ENCODE peak calls at places on chromosomes 5 and 9, in seven cellular contexts. One of them, this sample, is unnamed.

GRCh38 chr9:114069476-114070187 is 8.5 kb downstream of the AMBP start:
- DNase-seq in MV-4-11: no peak
- DNase-seq in T47D: no peak
- DNase-seq in anterior cingulate cortex: no peak
- DNase-seq in NCI-H748 treated with DMSO at 0.1 percent for 48 hours: no peak
- DNase-seq in neural crest cell: no peak
- DNase-seq in left cardiac atrium: no peak
- DNase-seq in this sample: no peak

GRCh38 chr9:81132796-81133195 is 556.6 kb downstream of the TLE1 start:
- DNase-seq in NCI-H748 treated with DMSO at 0.1 percent for 48 hours: no peak
- DNase-seq in MV-4-11: no peak
- DNase-seq in neural crest cell: no peak
- DNase-seq in anterior cingulate cortex: no peak
- DNase-seq in left cardiac atrium: no peak
- DNase-seq in T47D: no peak
- DNase-seq in this sample: no peak

GRCh38 chr9:87667164-87667738 is 58.7 kb upstream of the CTSL start:
- DNase-seq in MV-4-11: peak; percentile 22
- DNase-seq in NCI-H748 treated with DMSO at 0.1 percent for 48 hours: no peak
- DNase-seq in anterior cingulate cortex: no peak
- DNase-seq in left cardiac atrium: no peak
- DNase-seq in T47D: no peak
- DNase-seq in neural crest cell: no peak
- DNase-seq in this sample: no peak

GRCh38 chr9:134357631-134358025 is 31.4 kb downstream of the RXRA start:
- DNase-seq in anterior cingulate cortex: no peak
- DNase-seq in NCI-H748 treated with DMSO at 0.1 percent for 48 hours: no peak
- DNase-seq in T47D: peak; percentile 44
- DNase-seq in left cardiac atrium: no peak
- DNase-seq in MV-4-11: no peak
- DNase-seq in neural crest cell: no peak
- DNase-seq in this sample: no peak

GRCh38 chr5:105868038-105868775 is 1802.5 kb downstream of the EFNA5 start:
- DNase-seq in neural crest cell: no peak
- DNase-seq in T47D: no peak
- DNase-seq in anterior cingulate cortex: no peak
- DNase-seq in MV-4-11: no peak
- DNase-seq in NCI-H748 treated with DMSO at 0.1 percent for 48 hours: no peak
- DNase-seq in left cardiac atrium: no peak
- DNase-seq in this sample: no peak

GRCh38 chr9:27279611-27280010 is 17.3 kb downstream of the EQTN start:
- DNase-seq in T47D: no peak
- DNase-seq in left cardiac atrium: no peak
- DNase-seq in anterior cingulate cortex: no peak
- DNase-seq in NCI-H748 treated with DMSO at 0.1 percent for 48 hours: no peak
- DNase-seq in MV-4-11: no peak
- DNase-seq in neural crest cell: no peak
- DNase-seq in this sample: no peak

GRCh38 chr5:68381060-68381459 is 165.5 kb downstream of the PIK3R1 start:
- DNase-seq in NCI-H748 treated with DMSO at 0.1 percent for 48 hours: no peak
- DNase-seq in MV-4-11: no peak
- DNase-seq in anterior cingulate cortex: no peak
- DNase-seq in T47D: no peak
- DNase-seq in neural crest cell: no peak
- DNase-seq in left cardiac atrium: no peak
- DNase-seq in this sample: no peak

GRCh38 chr5:179181988-179182387 is 121.8 kb downstream of the ZNF354C start:
- DNase-seq in neural crest cell: no peak
- DNase-seq in left cardiac atrium: peak; percentile 8
- DNase-seq in anterior cingulate cortex: no peak
- DNase-seq in NCI-H748 treated with DMSO at 0.1 percent for 48 hours: no peak
- DNase-seq in T47D: no peak
- DNase-seq in MV-4-11: no peak
- DNase-seq in this sample: no peak

GRCh38 chr5:60196382-60197113 is 303.0 kb upstream of the PDE4D start:
- DNase-seq in anterior cingulate cortex: peak; percentile 20
- DNase-seq in left cardiac atrium: peak; percentile 24
- DNase-seq in MV-4-11: peak; percentile 85
- DNase-seq in T47D: no peak
- DNase-seq in neural crest cell: no peak
- DNase-seq in NCI-H748 treated with DMSO at 0.1 percent for 48 hours: no peak
- DNase-seq in this sample: no peak

GRCh38 chr5:111517853-111518501 is 5.6 kb upstream of the STARD4 start:
- DNase-seq in MV-4-11: no peak
- DNase-seq in anterior cingulate cortex: no peak
- DNase-seq in neural crest cell: no peak
- DNase-seq in T47D: no peak
- DNase-seq in left cardiac atrium: no peak
- DNase-seq in NCI-H748 treated with DMSO at 0.1 percent for 48 hours: no peak
- DNase-seq in this sample: no peak

GRCh38 chr5:44246986-44247385 is 142.2 kb downstream of the FGF10 start:
- DNase-seq in left cardiac atrium: no peak
- DNase-seq in neural crest cell: no peak
- DNase-seq in NCI-H748 treated with DMSO at 0.1 percent for 48 hours: no peak
- DNase-seq in anterior cingulate cortex: no peak
- DNase-seq in MV-4-11: no peak
- DNase-seq in T47D: no peak
- DNase-seq in this sample: no peak

GRCh38 chr9:137421838-137422667 is 909 bp downstream of the EXD3 start:
- DNase-seq in T47D: no peak
- DNase-seq in anterior cingulate cortex: no peak
- DNase-seq in neural crest cell: no peak
- DNase-seq in NCI-H748 treated with DMSO at 0.1 percent for 48 hours: peak; percentile 10
- DNase-seq in left cardiac atrium: no peak
- DNase-seq in MV-4-11: no peak
- DNase-seq in this sample: no peak